ENCODE peak calls at places on chromosomes 4 and X, in seven cellular contexts. One of them, this sample, is unnamed.

GRCh38 chrX:118117069-118117405 is 427 bp upstream of the KLHL13 start:
- DNase-seq in SK-N-SH: no peak
- DNase-seq in HepG2: no peak
- DNase-seq in H1: no peak
- DNase-seq in HCT116: no peak
- DNase-seq in GM12878: no peak
- DNase-seq in K562: no peak
- DNase-seq in this sample: no peak

GRCh38 chr4:141391293-141391692 is 170.6 kb downstream of the ZNF330 start:
- DNase-seq in SK-N-SH: no peak
- DNase-seq in HepG2: no peak
- DNase-seq in H1: no peak
- DNase-seq in HCT116: no peak
- DNase-seq in GM12878: no peak
- DNase-seq in K562: no peak
- DNase-seq in this sample: no peak

GRCh38 chrX:72393836-72394517 is 88.3 kb upstream of the CITED1 start:
- DNase-seq in SK-N-SH: no peak
- DNase-seq in HepG2: no peak
- DNase-seq in H1: no peak
- DNase-seq in HCT116: no peak
- DNase-seq in GM12878: no peak
- DNase-seq in K562: no peak
- DNase-seq in this sample: no peak

GRCh38 chrX:37010496-37010895 is 2.3 kb downstream of the FAM47C start:
- DNase-seq in SK-N-SH: no peak
- DNase-seq in HepG2: no peak
- DNase-seq in H1: no peak
- DNase-seq in HCT116: no peak
- DNase-seq in GM12878: no peak
- DNase-seq in K562: no peak
- DNase-seq in this sample: no peak

GRCh38 chr4:92477309-92477708 is 173.5 kb downstream of the GRID2 start:
- DNase-seq in SK-N-SH: no peak
- DNase-seq in HepG2: no peak
- DNase-seq in H1: no peak
- DNase-seq in HCT116: no peak
- DNase-seq in GM12878: no peak
- DNase-seq in K562: no peak
- DNase-seq in this sample: no peak

GRCh38 chr4:106329027-106329618 is 12.8 kb downstream of the AIMP1 start:
- DNase-seq in SK-N-SH: peak
- DNase-seq in HepG2: peak
- DNase-seq in H1: no peak
- DNase-seq in HCT116: peak
- DNase-seq in GM12878: no peak
- DNase-seq in K562: peak
- DNase-seq in this sample: peak

GRCh38 chr4:101217353-101218031 is 129.8 kb downstream of the PPP3CA start:
- DNase-seq in SK-N-SH: no peak
- DNase-seq in HepG2: no peak
- DNase-seq in H1: no peak
- DNase-seq in HCT116: no peak
- DNase-seq in GM12878: no peak
- DNase-seq in K562: no peak
- DNase-seq in this sample: no peak

GRCh38 chrX:34859191-34859590 is 83.4 kb upstream of the FAM47B start:
- DNase-seq in SK-N-SH: no peak
- DNase-seq in HepG2: no peak
- DNase-seq in H1: no peak
- DNase-seq in HCT116: no peak
- DNase-seq in GM12878: no peak
- DNase-seq in K562: no peak
- DNase-seq in this sample: no peak

GRCh38 chr4:87986508-87986907 is 11.0 kb downstream of the SPP1 start:
- DNase-seq in SK-N-SH: no peak
- DNase-seq in HepG2: no peak
- DNase-seq in H1: no peak
- DNase-seq in HCT116: no peak
- DNase-seq in GM12878: no peak
- DNase-seq in K562: no peak
- DNase-seq in this sample: no peak

GRCh38 chr4:70544279-70544870 is 26.0 kb downstream of the AMTN start:
- DNase-seq in SK-N-SH: no peak
- DNase-seq in HepG2: peak
- DNase-seq in H1: no peak
- DNase-seq in HCT116: peak
- DNase-seq in GM12878: no peak
- DNase-seq in K562: peak
- DNase-seq in this sample: no peak

GRCh38 chrX:132491191-132491590 is 2.4 kb upstream of the MBNL3 start:
- DNase-seq in SK-N-SH: no peak
- DNase-seq in HepG2: peak
- DNase-seq in H1: no peak
- DNase-seq in HCT116: no peak
- DNase-seq in GM12878: no peak
- DNase-seq in K562: no peak
- DNase-seq in this sample: peak

GRCh38 chr4:41125558-41126311 is 88.6 kb downstream of the APBB2 start:
- DNase-seq in SK-N-SH: no peak
- DNase-seq in HepG2: no peak
- DNase-seq in H1: no peak
- DNase-seq in HCT116: no peak
- DNase-seq in GM12878: no peak
- DNase-seq in K562: no peak
- DNase-seq in this sample: no peak

GRCh38 chr4:151806511-151806927 is 45.7 kb upstream of the GATB start:
- DNase-seq in SK-N-SH: no peak
- DNase-seq in HepG2: no peak
- DNase-seq in H1: no peak
- DNase-seq in HCT116: no peak
- DNase-seq in GM12878: no peak
- DNase-seq in K562: no peak
- DNase-seq in this sample: no peak

GRCh38 chr4:140856692-140857091 is 100.5 kb upstream of the TBC1D9 start:
- DNase-seq in SK-N-SH: no peak
- DNase-seq in HepG2: no peak
- DNase-seq in H1: no peak
- DNase-seq in HCT116: peak
- DNase-seq in GM12878: no peak
- DNase-seq in K562: no peak
- DNase-seq in this sample: no peak

GRCh38 chrX:108299704-108300103 is 138.5 kb downstream of the COL4A6 start:
- DNase-seq in SK-N-SH: no peak
- DNase-seq in HepG2: no peak
- DNase-seq in H1: no peak
- DNase-seq in HCT116: no peak
- DNase-seq in GM12878: no peak
- DNase-seq in K562: no peak
- DNase-seq in this sample: no peak

GRCh38 chr4:15333692-15334633 is 93.9 kb upstream of the C1QTNF7 start:
- DNase-seq in SK-N-SH: no peak
- DNase-seq in HepG2: no peak
- DNase-seq in H1: no peak
- DNase-seq in HCT116: no peak
- DNase-seq in GM12878: peak
- DNase-seq in K562: no peak
- DNase-seq in this sample: no peak

GRCh38 chr4:105894570-105895323 is 524 bp upstream of the NPNT start:
- DNase-seq in SK-N-SH: no peak
- DNase-seq in HepG2: no peak
- DNase-seq in H1: peak
- DNase-seq in HCT116: peak
- DNase-seq in GM12878: no peak
- DNase-seq in K562: no peak
- DNase-seq in this sample: no peak

GRCh38 chr4:155047755-155048154 is 160.7 kb upstream of the NPY2R start:
- DNase-seq in SK-N-SH: no peak
- DNase-seq in HepG2: no peak
- DNase-seq in H1: no peak
- DNase-seq in HCT116: no peak
- DNase-seq in GM12878: no peak
- DNase-seq in K562: no peak
- DNase-seq in this sample: no peak

GRCh38 chrX:46263494-46263893 is 281.7 kb downstream of the ZNF674 start:
- DNase-seq in SK-N-SH: no peak
- DNase-seq in HepG2: no peak
- DNase-seq in H1: no peak
- DNase-seq in HCT116: peak
- DNase-seq in GM12878: no peak
- DNase-seq in K562: no peak
- DNase-seq in this sample: no peak

DNA sequence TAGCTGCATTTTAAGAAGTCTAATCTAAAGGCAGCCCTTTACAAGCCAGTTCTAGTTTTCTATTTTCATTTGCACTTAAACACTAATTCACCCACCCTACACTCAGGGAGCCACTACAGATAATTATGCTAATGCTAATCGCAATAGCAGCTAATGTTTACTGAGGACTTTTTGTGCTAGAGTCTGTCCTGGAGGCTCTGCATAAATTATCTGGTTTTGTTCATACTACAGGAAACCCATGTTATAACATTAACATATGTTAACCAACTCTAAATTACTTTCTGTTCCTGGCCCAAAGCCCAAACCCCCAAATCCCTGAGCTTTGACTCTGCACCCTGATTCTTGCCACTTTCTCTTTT is 476 bp upstream of the RADX start:
- DNase-seq in SK-N-SH: no peak
- DNase-seq in HepG2: no peak
- DNase-seq in H1: no peak
- DNase-seq in HCT116: no peak
- DNase-seq in GM12878: no peak
- DNase-seq in K562: no peak
- DNase-seq in this sample: no peak
- TF ChIP-seq JUND in SK-N-SH: no peak
- TF ChIP-seq JUND in HepG2: no peak
- TF ChIP-seq JUND in H1: no peak
- TF ChIP-seq JUND in HCT116: no peak
- TF ChIP-seq JUND in GM12878: no peak
- TF ChIP-seq JUND in K562: no peak
- TF ChIP-seq JUND in this sample: no peak

GRCh38 chr4:176034498-176034897 is 31.1 kb upstream of the WDR17 start:
- DNase-seq in SK-N-SH: peak
- DNase-seq in HepG2: no peak
- DNase-seq in H1: no peak
- DNase-seq in HCT116: peak
- DNase-seq in GM12878: no peak
- DNase-seq in K562: no peak
- DNase-seq in this sample: peak
- TF ChIP-seq JUND in SK-N-SH: no peak
- TF ChIP-seq JUND in HepG2: no peak
- TF ChIP-seq JUND in H1: no peak
- TF ChIP-seq JUND in HCT116: no peak
- TF ChIP-seq JUND in GM12878: no peak
- TF ChIP-seq JUND in K562: no peak
- TF ChIP-seq JUND in this sample: no peak

GRCh38 chrX:8813036-8813435 is 11.9 kb upstream of the FAM9A start:
- DNase-seq in SK-N-SH: no peak
- DNase-seq in HepG2: no peak
- DNase-seq in H1: no peak
- DNase-seq in HCT116: no peak
- DNase-seq in GM12878: no peak
- DNase-seq in K562: no peak
- DNase-seq in this sample: no peak

GRCh38 chrX:8811611-8812010 is 10.4 kb upstream of the FAM9A start:
- DNase-seq in SK-N-SH: no peak
- DNase-seq in HepG2: no peak
- DNase-seq in H1: no peak
- DNase-seq in HCT116: no peak
- DNase-seq in GM12878: no peak
- DNase-seq in K562: no peak
- DNase-seq in this sample: no peak

GRCh38 chrX:8820910-8821527 is 19.8 kb upstream of the FAM9A start:
- DNase-seq in SK-N-SH: no peak
- DNase-seq in HepG2: no peak
- DNase-seq in H1: peak
- DNase-seq in HCT116: no peak
- DNase-seq in GM12878: no peak
- DNase-seq in K562: no peak
- DNase-seq in this sample: no peak

GRCh38 chrX:8815460-8816065 is 14.4 kb upstream of the FAM9A start:
- DNase-seq in SK-N-SH: peak
- DNase-seq in HepG2: peak
- DNase-seq in H1: no peak
- DNase-seq in HCT116: peak
- DNase-seq in GM12878: peak
- DNase-seq in K562: peak
- DNase-seq in this sample: peak
- TF ChIP-seq JUND in SK-N-SH: no peak
- TF ChIP-seq JUND in HepG2: no peak
- TF ChIP-seq JUND in H1: no peak
- TF ChIP-seq JUND in HCT116: no peak
- TF ChIP-seq JUND in GM12878: no peak
- TF ChIP-seq JUND in K562: no peak
- TF ChIP-seq JUND in this sample: no peak

GRCh38 chr4:10803944-10804343 is 119.4 kb upstream of the CLNK start:
- DNase-seq in SK-N-SH: no peak
- DNase-seq in HepG2: no peak
- DNase-seq in H1: no peak
- DNase-seq in HCT116: no peak
- DNase-seq in GM12878: no peak
- DNase-seq in K562: no peak
- DNase-seq in this sample: no peak

GRCh38 chr4:10808591-10808990 is 124.0 kb upstream of the CLNK start:
- DNase-seq in SK-N-SH: no peak
- DNase-seq in HepG2: no peak
- DNase-seq in H1: no peak
- DNase-seq in HCT116: no peak
- DNase-seq in GM12878: no peak
- DNase-seq in K562: no peak
- DNase-seq in this sample: no peak

GRCh38 chr4:10809905-10810304 is 125.3 kb upstream of the CLNK start:
- DNase-seq in SK-N-SH: no peak
- DNase-seq in HepG2: no peak
- DNase-seq in H1: no peak
- DNase-seq in HCT116: no peak
- DNase-seq in GM12878: peak
- DNase-seq in K562: no peak
- DNase-seq in this sample: no peak

GRCh38 chr4:10810411-10810810 is 125.8 kb upstream of the CLNK start:
- DNase-seq in SK-N-SH: no peak
- DNase-seq in HepG2: no peak
- DNase-seq in H1: no peak
- DNase-seq in HCT116: no peak
- DNase-seq in GM12878: no peak
- DNase-seq in K562: no peak
- DNase-seq in this sample: no peak

GRCh38 chr4:10806993-10807645 is 122.6 kb upstream of the CLNK start:
- DNase-seq in SK-N-SH: no peak
- DNase-seq in HepG2: no peak
- DNase-seq in H1: no peak
- DNase-seq in HCT116: no peak
- DNase-seq in GM12878: no peak
- DNase-seq in K562: no peak
- DNase-seq in this sample: no peak
- TF ChIP-seq JUND in SK-N-SH: no peak
- TF ChIP-seq JUND in HepG2: no peak
- TF ChIP-seq JUND in H1: no peak
- TF ChIP-seq JUND in HCT116: no peak
- TF ChIP-seq JUND in GM12878: no peak
- TF ChIP-seq JUND in K562: no peak
- TF ChIP-seq JUND in this sample: no peak

This sample was measured in T47D.